ENCODE peak calls at places on chromosome 19, in ten cellular contexts. T is ascending aorta; G is BE2C; L is CD8-positive, alpha-beta T cell; H is esophagus squamous epithelium; B is upper lobe of right lung; R is transverse colon; F is thoracic aorta; D is left ventricle myocardium inferior; X is naive thymus-derived CD4-positive, alpha-beta T cell. A is an unnamed sample.

GRCh38 chr19:16998635-16999194 is 27.9 kb downstream of the CPAMD8 start:
- DNase-seq in T (no peak), G (no peak), L (no peak), H (no peak), B (no peak), R (no peak), F (no peak), D (no peak), X (no peak), A (no peak)

GRCh38 chr19:39390460-39390758 is 497 bp downstream of the PAF1 start:
- DNase-seq in T (no peak), G (no peak), L (peak; percentile 74), H (no peak), B (no peak), R (peak; percentile 79), F (no peak), D (no peak), X (no peak), A (no peak)

GRCh38 chr19:46886546-46887239 is 25.9 kb downstream of the ARHGAP35 start:
- DNase-seq in T (no peak), G (no peak), L (no peak), H (no peak), B (no peak), R (no peak), F (no peak), D (no peak), X (no peak), A (no peak)

GRCh38 chr19:10760268-10760944 is 42.5 kb downstream of the DNM2 start:
- DNase-seq in T (no peak), G (peak; percentile 85), L (peak; percentile 36), H (no peak), B (no peak), R (peak; percentile 49), F (no peak), D (no peak), X (no peak), A (peak; percentile 19)

GRCh38 chr19:46718157-46718933 is 1.4 kb upstream of the PRKD2 start:
- DNase-seq in T (no peak), G (no peak), L (peak; percentile 69), H (no peak), B (no peak), R (peak; percentile 76), F (no peak), D (no peak), X (peak; percentile 65), A (peak; percentile 49)

GRCh38 chr19:49019242-49019932 is 2.5 kb upstream of the LHB start:
- DNase-seq in T (peak; percentile 71), G (peak; percentile 88), L (peak; percentile 64), H (no peak), B (peak; percentile 94), R (peak; percentile 84), F (no peak), D (peak; percentile 75), X (peak; percentile 59), A (peak; percentile 88)

GRCh38 chr19:50046649-50047503 is 21.1 kb downstream of the ZNF473 start:
- DNase-seq in T (no peak), G (peak; percentile 76), L (peak; percentile 64), H (no peak), B (peak; percentile 70), R (peak; percentile 50), F (peak; percentile 43), D (peak; percentile 42), X (peak; percentile 37), A (peak; percentile 73)

GRCh38 chr19:42023121-42023942 is 29.3 kb upstream of the ATP1A3 start:
- DNase-seq in T (no peak), G (peak; percentile 69), L (no peak), H (no peak), B (no peak), R (peak; percentile 24), F (no peak), D (no peak), X (no peak), A (peak; percentile 45)

GRCh38 chr19:41311072-41311471 is 1.1 kb downstream of the CCDC97 start:
- DNase-seq in T (no peak), G (no peak), L (no peak), H (no peak), B (no peak), R (no peak), F (no peak), D (no peak), X (no peak), A (no peak)

GRCh38 chr19:2251577-2252480 is 2.7 kb downstream of the AMH start:
- DNase-seq in T (no peak), G (peak; percentile 15), L (no peak), H (no peak), B (no peak), R (no peak), F (no peak), D (no peak), X (peak; percentile 27), A (no peak)

GRCh38 chr19:1860133-1860775 is 3.1 kb downstream of the KLF16 start:
- DNase-seq in T (no peak), G (peak; percentile 75), L (peak; percentile 53), H (no peak), B (no peak), R (peak; percentile 85), F (no peak), D (no peak), X (peak; percentile 77), A (peak; percentile 88)

GRCh38 chr19:45882652-45883585 is 3.0 kb downstream of the IRF2BP1 start:
- DNase-seq in T (peak; percentile 87), G (peak; percentile 75), L (peak; percentile 80), H (no peak), B (peak; percentile 91), R (peak; percentile 93), F (no peak), D (peak; percentile 73), X (peak; percentile 78), A (peak; percentile 99)

GRCh38 chr19:3179739-3180293 is 1.2 kb downstream of the S1PR4 start:
- DNase-seq in T (no peak), G (no peak), L (peak; percentile 23), H (no peak), B (no peak), R (no peak), F (no peak), D (no peak), X (no peak), A (no peak)

GRCh38 chr19:8224394-8225145 is 15.4 kb downstream of the CERS4 start:
- DNase-seq in T (no peak), G (no peak), L (no peak), H (no peak), B (no peak), R (no peak), F (no peak), D (peak; percentile 57), X (no peak), A (no peak)

GRCh38 chr19:35449347-35450043 is 1.4 kb downstream of the FFAR2 start:
- DNase-seq in T (no peak), G (peak; percentile 86), L (no peak), H (no peak), B (no peak), R (no peak), F (no peak), D (no peak), X (no peak), A (no peak)

GRCh38 chr19:33266971-33267484 is 35.3 kb downstream of the CEBPA start:
- DNase-seq in T (no peak), G (no peak), L (no peak), H (no peak), B (no peak), R (no peak), F (no peak), D (no peak), X (no peak), A (no peak)
- H3K4me1 ChIP-seq in T (no peaks in the 10 kb centered on the region), G (no peaks in the 10 kb centered on the region), L (no peaks in the 10 kb centered on the region), H (no peaks in the 10 kb centered on the region), B (no peaks in the 10 kb centered on the region), R (no peaks in the 10 kb centered on the region), F (no peaks in the 10 kb centered on the region), D (no peaks in the 10 kb centered on the region), X (no peaks in the 10 kb centered on the region), A (no peaks in the 10 kb centered on the region)

DNA sequence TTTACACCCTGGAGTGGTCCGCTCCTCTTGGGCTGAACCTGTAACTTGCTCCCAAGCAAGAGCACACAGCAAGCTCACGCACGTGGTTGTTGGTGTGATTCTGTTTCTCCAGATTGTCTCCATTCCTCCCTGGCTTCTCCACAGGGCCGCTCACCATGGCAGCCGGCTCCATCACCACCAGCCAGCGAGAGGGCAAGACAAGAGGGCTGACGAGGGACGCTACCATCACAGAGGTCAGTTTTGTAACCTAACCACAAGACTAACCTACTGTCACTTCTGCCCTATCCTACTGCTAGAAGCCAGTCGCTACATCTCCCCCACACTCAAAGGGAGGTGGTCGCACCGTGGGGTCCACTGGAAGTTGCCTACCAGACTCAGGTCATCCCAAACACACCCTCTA is 4.6 kb upstream of the GP6 start:
- DNase-seq in T (no peak), G (no peak), L (no peak), H (no peak), B (peak; percentile 34), R (no peak), F (no peak), D (no peak), X (no peak), A (no peak)
- H3K36me3 ChIP-seq in T (peaks cover 42% of the 10 kb centered on the region), G (peaks cover 28% of the 10 kb centered on the region), L (peaks cover 23% of the 10 kb centered on the region), H (peaks cover 79% of the 10 kb centered on the region), B (peaks cover 47% of the 10 kb centered on the region), R (peaks cover 38% of the 10 kb centered on the region), F (peaks cover 33% of the 10 kb centered on the region), D (peaks cover 72% of the 10 kb centered on the region), X (peaks cover 1% of the 10 kb centered on the region), A (peaks cover 4% of the 10 kb centered on the region)

DNA sequence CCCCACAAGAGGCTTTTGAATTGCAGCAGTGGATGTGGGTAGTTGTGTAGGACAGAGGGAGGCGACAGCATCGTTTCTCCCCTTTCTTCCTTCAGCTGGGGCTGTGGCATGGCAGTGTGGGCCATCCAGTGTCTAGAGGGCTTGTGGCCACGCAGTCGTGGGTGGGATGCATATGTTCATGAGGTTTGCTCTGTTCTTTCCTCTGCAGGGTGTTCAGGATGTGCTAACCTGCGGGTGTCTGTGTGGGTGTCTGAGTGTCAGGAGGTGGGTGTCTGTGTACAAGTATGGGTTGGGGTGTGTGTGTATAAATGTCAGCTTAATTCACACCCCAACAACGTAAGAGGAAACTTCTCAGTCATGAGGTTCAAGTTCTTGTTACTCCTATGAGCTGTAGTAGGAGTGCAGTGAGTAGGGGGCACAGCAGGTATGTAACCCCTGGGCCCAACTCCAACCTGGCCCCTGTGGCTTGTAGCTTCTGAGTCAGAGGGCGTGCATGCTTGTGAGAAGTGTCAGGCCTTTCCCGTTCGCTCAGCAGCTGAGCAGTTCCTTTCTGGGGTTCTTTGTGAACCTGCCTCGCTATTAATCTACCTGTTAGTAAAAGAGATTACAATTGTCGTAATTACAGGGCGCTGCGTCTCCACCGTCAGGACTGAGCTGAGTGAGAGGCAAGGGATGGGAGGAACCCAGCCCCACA is 49.0 kb downstream of the NFIX start:
- DNase-seq in T (peak; percentile 76), G (no peak), L (peak; percentile 58), H (no peak), B (no peak), R (no peak), F (no peak), D (no peak), X (no peak), A (no peak)
- H3K4me1 ChIP-seq in T (peaks cover 21% of the 10 kb centered on the region), G (peaks cover 8% of the 10 kb centered on the region), L (peaks cover 36% of the 10 kb centered on the region), H (peaks cover 42% of the 10 kb centered on the region), B (peaks cover 57% of the 10 kb centered on the region), R (peaks cover 51% of the 10 kb centered on the region), F (peaks cover 99% of the 10 kb centered on the region), D (peaks cover 93% of the 10 kb centered on the region), X (peaks cover 37% of the 10 kb centered on the region), A (no peaks in the 10 kb centered on the region)

GRCh38 chr19:58279042-58279924 is 528 bp downstream of the ZNF8 start:
- DNase-seq in T (peak; percentile 72), G (peak; percentile 97), L (peak; percentile 44), H (peak; percentile 23), B (peak; percentile 86), R (peak; percentile 63), F (peak; percentile 40), D (peak; percentile 84), X (peak; percentile 7), A (peak; percentile 83)
- H3K36me3 ChIP-seq in T (peaks cover 23% of the 10 kb centered on the region), G (peaks cover 24% of the 10 kb centered on the region), L (peaks cover 9% of the 10 kb centered on the region), H (peaks cover 37% of the 10 kb centered on the region), B (peaks cover 4% of the 10 kb centered on the region), R (no peaks in the 10 kb centered on the region), F (peaks cover 5% of the 10 kb centered on the region), D (peaks cover 35% of the 10 kb centered on the region), X (no peaks in the 10 kb centered on the region), A (no peaks in the 10 kb centered on the region)